ENCODE peak calls at places on chromosome 15, in four cellular contexts. B is H9, H is neuronal stem cell, A is mesendoderm. L is an unnamed sample.
A peak's percentile ranks its signal among the peaks of the same experiment; 100 is the strongest.

GRCh38 chr15:40103124-40103858 is 5.4 kb downstream of the BMF start:
- DNase-seq in H (no peak), B (peak; percentile 92), A (peak; percentile 91), L (peak; percentile 72)

GRCh38 chr15:100033140-100033857 is 300.1 kb upstream of the LYSMD4 start:
- DNase-seq in A (no peak), H (no peak), B (no peak), L (no peak)

GRCh38 chr15:98881526-98882517 is 125.8 kb downstream of the PGPEP1L start:
- DNase-seq in A (peak; percentile 91), H (no peak), B (no peak), L (peak; percentile 80)

GRCh38 chr15:66995257-66995656 is 70.1 kb upstream of the SMAD3 start:
- DNase-seq in A (no peak), B (no peak), H (no peak), L (peak; percentile 14)

GRCh38 chr15:90644946-90645725 is 72.0 kb upstream of the BLM start:
- DNase-seq in A (no peak), H (no peak), B (no peak), L (no peak)

GRCh38 chr15:101568821-101569555 is 79.5 kb upstream of the PCSK6 start:
- DNase-seq in H (no peak), B (no peak), A (no peak), L (no peak)

GRCh38 chr15:88043396-88043795 is 213.1 kb downstream of the NTRK3 start:
- DNase-seq in A (no peak), H (no peak), B (no peak), L (no peak)

GRCh38 chr15:78457101-78457500 is 19.1 kb downstream of the IREB2 start:
- DNase-seq in H (no peak), B (no peak), A (no peak), L (no peak)

GRCh38 chr15:34214135-34214534 is 4.2 kb upstream of the KATNBL1 start:
- DNase-seq in A (no peak), H (no peak), B (peak; percentile 68), L (no peak)

GRCh38 chr15:34161329-34161953 is 48.5 kb downstream of the KATNBL1 start:
- DNase-seq in A (peak; percentile 10), H (no peak), B (peak; percentile 36), L (peak; percentile 53)

DNA sequence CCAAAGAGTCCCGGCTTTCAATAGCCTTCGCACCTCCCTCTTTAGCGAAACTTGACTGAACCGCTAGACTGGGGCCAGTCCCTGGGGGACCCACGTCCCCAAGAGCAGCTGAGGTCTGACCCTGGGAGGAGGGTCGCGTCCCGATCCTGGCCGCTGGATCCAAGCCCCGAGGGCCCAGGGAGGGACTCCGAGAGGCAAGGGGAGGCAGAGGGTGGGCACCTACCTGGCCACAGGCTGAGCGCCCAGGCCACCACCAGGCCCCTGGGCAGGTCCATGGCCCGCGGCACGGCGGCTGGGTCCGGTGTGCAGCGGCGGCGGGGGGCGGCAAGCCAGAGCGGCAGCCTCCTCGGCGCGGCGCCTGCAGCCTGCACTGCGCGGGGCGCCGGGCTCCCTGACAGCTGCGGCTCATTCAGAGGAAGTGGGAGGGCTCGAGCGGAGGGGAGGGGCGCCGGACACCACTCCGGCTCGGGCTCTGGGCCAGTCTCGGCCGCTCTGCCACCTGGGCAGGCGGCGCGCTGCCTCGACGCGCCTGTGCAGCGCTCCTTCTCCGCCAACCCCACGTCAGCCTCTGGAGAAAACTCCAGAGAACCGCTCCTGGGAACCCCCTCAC is at the start of gene ITGA11:
- DNase-seq in B (peak; percentile 83), A (peak; percentile 63), H (peak; percentile 52), L (no peak)
- H3K23ac ChIP-seq in B (no peak within 1 kb of the TSS), A (peak within 1 kb of the TSS; percentile 80), H (peak within 1 kb of the TSS; percentile 52), L (no peak within 1 kb of the TSS)

DNA sequence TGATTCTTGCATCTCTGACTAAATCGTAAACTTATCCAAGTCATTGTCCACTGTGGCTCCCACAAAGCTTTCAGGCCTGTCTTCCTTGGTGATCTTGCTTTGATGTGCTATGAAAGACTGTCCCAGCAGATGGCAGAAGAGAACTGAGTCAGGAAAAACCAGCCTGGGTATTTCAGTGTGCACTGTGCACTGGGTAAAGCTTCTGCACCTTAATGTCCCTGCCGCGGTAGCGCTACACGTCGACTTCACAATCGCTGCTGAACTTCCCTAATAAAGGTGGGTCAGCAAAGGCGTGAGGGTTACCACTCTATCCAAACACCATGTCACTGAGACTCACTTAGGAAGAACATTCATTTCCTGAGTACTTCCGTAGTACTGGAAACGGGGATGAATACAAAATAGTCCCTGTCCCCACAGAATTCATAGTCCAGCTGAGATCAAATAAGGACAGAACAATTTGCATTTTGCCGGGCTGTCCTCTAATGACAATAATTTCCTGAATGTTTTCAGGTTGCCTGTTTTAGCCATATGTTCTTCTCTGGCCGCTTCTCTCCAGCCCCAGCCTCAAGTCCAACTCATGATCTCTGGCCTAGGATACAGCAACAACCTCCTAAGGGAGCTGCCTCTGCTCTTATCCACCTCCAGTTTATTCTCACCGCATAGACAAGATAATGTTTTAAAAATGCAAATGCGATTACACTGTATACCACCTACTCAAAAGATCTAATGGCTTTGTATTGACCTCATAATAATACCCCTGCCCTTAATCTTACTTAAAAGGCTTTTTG is 83.6 kb upstream of the AKAP13 start:
- DNase-seq in A (peak; percentile 75), H (peak; percentile 50), B (peak; percentile 59), L (peak; percentile 86)
- H3K23ac ChIP-seq in A (no peak overlapping the region), H (no peak overlapping the region), B (no peak overlapping the region), L (no peak overlapping the region)

GRCh38 chr15:72369964-72370363 is 5.8 kb downstream of the HEXA start:
- DNase-seq in B (no peak), H (no peak), A (no peak), L (no peak)

GRCh38 chr15:72375846-72376581 is at the start of gene HEXA:
- DNase-seq in A (peak; percentile 99), H (peak; percentile 97), B (peak; percentile 99), L (peak; percentile 89)

GRCh38 chr15:72380743-72381142 is 4.9 kb upstream of the HEXA start:
- DNase-seq in H (no peak), A (no peak), B (no peak), L (no peak)

GRCh38 chr15:72379856-72380255 is 4.0 kb upstream of the HEXA start:
- DNase-seq in B (no peak), A (no peak), H (no peak), L (no peak)

DNA sequence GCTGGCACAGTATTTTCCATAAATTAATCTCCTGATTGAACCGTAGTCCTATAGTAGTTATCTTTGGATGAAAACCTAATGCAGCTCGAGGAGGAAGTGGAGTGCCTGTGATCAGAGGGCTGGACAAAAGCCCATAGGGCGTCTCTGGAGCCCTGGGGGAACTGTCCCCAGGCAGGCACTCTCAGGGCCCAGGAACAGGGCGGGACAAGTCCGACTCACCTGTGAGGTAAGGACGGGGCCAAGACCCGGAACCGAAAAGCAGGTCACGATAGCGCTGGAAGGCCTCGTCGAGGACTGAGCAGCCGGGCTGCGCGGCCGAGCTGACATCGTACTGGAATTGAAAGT is 341 bp downstream of the HEXA start:
- DNase-seq in B (no peak), A (no peak), H (no peak), L (peak; percentile 73)
- H3K23ac ChIP-seq in B (no peak overlapping the region), A (no peak overlapping the region), H (peak overlapping the region; percentile 95), L (no peak overlapping the region)

DNA sequence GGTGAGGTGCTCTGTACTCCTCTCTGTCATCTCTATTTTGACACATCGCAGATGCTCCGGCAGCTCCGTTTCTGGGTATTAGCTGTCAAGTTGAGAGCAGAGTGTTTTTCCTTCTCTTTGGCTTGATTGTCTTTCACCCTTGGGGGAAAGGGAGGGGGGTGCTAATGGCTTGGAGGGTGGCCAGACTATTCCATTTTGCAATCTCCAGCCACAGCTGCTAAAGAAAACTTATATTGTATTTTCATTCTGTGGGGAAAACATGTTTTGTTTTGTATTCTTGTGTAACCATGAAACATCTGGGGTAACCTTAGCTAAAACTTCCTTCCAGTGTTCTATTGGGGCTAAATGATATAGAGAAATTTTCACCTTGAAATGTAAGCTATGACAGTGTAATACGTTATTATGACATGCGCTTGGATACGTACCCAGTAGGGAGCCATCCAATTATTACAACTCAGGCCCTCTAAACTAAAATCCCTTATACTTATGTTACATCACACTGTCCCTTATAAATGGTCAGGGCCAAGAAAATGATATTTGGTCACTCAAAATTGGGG is 14.0 kb upstream of the LARP6 start:
- DNase-seq in B (no peak), H (no peak), A (no peak), L (no peak)
- H3K23ac ChIP-seq in B (no peak overlapping the region), H (no peak overlapping the region), A (no peak overlapping the region), L (no peak overlapping the region)

DNA sequence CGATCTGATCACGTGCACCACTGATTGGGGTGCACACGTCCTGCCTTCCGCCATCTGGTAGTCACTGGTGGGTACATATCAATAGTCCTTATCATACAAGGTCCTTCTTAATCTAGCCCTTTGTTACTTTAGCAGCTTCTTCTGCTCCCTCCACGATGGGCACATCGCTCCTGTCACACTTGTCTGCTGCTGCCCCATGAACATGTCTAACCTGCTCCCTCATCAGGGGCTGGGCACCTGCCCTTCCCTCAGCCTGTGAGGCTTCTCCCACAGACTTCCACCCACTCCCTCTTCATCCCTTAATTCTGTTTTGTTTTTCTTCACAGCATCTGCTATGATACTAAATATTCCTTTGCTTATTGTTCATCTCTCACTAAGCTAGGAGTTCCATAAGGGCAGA is 82.5 kb downstream of the UACA start:
- DNase-seq in A (no peak), B (no peak), H (no peak), L (no peak)
- H3K23ac ChIP-seq in A (no peak overlapping the region), B (no peak overlapping the region), H (no peak overlapping the region), L (no peak overlapping the region)

GRCh38 chr15:29430831-29431230 is 161.2 kb upstream of the NSMCE3 start:
- DNase-seq in H (no peak), B (no peak), A (no peak), L (no peak)
- H3K23ac ChIP-seq in H (no peak overlapping the region), B (no peak overlapping the region), A (no peak overlapping the region), L (no peak overlapping the region)